ENCODE peak calls at places on chromosome 18, in six cellular contexts. A, H, O, K, U and Z are unnamed samples.

GRCh38 chr18:55234366-55235093 is 275.3 kb upstream of the CCDC68 start:
- DNase-seq in A (peak; percentile 88), H (peak; percentile 78), O (peak; percentile 1), K (peak; percentile 79), U (peak; percentile 48), Z (peak; percentile 71)

GRCh38 chr18:25146113-25146512 is 205.9 kb downstream of the ZNF521 start:
- DNase-seq in A (no peak), H (no peak), O (no peak), K (no peak), U (no peak), Z (no peak)

GRCh38 chr18:65607161-65607560 is 143.7 kb upstream of the CDH7 start:
- DNase-seq in A (no peak), H (no peak), O (no peak), K (no peak), U (no peak), Z (no peak)

GRCh38 chr18:22988208-22988607 is 55.1 kb downstream of the RBBP8 start:
- DNase-seq in A (no peak), H (no peak), O (no peak), K (no peak), U (no peak), Z (no peak)

GRCh38 chr18:35811896-35812295 is 160.6 kb upstream of the RMP24 start:
- DNase-seq in A (no peak), H (no peak), O (no peak), K (no peak), U (no peak), Z (no peak)

GRCh38 chr18:65093341-65093740 is 657.5 kb upstream of the CDH7 start:
- DNase-seq in A (no peak), H (no peak), O (no peak), K (no peak), U (no peak), Z (no peak)

GRCh38 chr18:13394794-13395193 is 176.2 kb downstream of the LDLRAD4 start:
- DNase-seq in A (no peak), H (no peak), O (no peak), K (no peak), U (no peak), Z (no peak)

GRCh38 chr18:3447035-3447894 is 2.7 kb upstream of the TGIF1 start:
- DNase-seq in A (peak; percentile 88), H (peak; percentile 26), O (no peak), K (peak; percentile 62), U (no peak), Z (no peak)

GRCh38 chr18:54737986-54738385 is 90.3 kb upstream of the RAB27B start:
- DNase-seq in A (peak; percentile 35), H (no peak), O (no peak), K (peak; percentile 81), U (no peak), Z (no peak)

GRCh38 chr18:77632738-77633137 is 383.1 kb downstream of the GALR1 start:
- DNase-seq in A (no peak), H (no peak), O (no peak), K (no peak), U (no peak), Z (no peak)

GRCh38 chr18:10119991-10120390 is 206.2 kb downstream of the VAPA start:
- DNase-seq in A (no peak), H (no peak), O (no peak), K (no peak), U (no peak), Z (no peak)

GRCh38 chr18:6714027-6714426 is 15.5 kb upstream of the ARHGAP28 start:
- DNase-seq in A (no peak), H (no peak), O (no peak), K (no peak), U (no peak), Z (no peak)

DNA sequence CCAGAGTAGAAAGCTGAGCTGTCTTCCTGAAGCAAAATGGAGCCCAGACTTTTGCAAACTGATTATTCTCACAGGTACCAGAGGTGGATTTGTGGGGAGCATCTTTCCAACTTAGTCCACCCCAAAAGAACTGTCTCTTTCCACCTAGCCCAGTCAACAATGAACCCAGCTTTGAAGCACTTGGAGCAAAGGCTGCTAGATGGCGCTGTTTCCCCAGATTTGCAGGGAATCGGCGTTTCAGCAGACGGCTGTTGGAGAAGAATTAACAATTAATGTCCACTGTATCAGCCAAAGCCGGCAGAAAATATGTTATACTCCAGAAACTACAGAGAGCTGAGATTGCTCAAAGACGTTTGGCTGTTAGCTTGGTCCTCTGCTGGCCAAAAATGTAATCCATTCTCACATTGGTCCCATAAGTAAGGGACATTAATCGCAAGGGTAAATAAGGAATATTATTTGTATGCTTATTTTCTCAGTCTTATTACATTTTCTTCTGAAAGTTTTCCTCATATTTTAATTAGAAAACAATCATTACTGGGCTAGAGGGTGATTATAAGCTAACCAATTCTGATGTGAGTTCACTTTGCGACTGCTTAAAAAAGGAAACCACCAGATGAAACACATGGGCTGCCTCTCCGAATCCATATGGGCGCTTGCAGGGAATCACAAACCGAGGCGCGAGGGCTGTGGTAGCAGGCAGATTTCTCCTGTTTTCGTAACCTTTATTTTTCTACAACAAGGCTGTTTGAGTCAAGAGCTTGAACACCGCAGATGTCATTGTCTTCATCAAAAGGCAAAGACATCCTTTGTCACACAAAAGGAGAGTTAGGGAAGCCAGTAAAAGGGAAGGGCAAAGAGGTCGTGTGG is 423.9 kb upstream of the MEX3C start:
- DNase-seq in A (peak; percentile 86), H (peak; percentile 47), O (no peak), K (no peak), U (no peak), Z (peak; percentile 59)
- H3K4me1 ChIP-seq in A (peaks cover 3% of the 10 kb centered on the region), H (no peaks in the 10 kb centered on the region), O (no peaks in the 10 kb centered on the region), K (no peaks in the 10 kb centered on the region), U (no peaks in the 10 kb centered on the region), Z (no peaks in the 10 kb centered on the region)

GRCh38 chr18:80149667-80150066 is 40.6 kb downstream of the ADNP2 start:
- DNase-seq in A (no peak), H (no peak), O (no peak), K (no peak), U (no peak), Z (no peak)
- H3K4me3 ChIP-seq in A (no peak overlapping the region), H (no peak overlapping the region), O (no peak overlapping the region), K (no peak overlapping the region), U (no peak overlapping the region), Z (no peak overlapping the region)

DNA sequence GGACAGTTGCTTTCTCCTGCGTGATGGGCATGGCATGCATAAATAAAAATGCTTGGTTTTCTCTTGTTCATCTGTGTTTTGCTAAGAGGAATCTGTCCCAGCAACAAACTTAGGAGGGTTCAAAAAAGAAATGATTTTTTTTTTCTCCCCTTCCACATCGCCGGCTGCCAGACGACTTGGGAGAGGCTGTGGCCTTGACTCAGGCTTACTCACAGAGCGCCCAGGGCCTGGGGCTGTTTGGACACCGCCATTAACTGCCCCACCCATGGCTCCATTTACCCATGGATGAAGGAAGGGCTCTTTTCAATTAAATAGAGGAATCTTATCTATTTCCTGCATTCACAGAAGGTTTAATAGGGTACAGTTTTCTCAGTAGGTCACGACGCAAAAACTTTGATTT is 22.3 kb upstream of the SERPINB5 start:
- DNase-seq in A (no peak), H (no peak), O (no peak), K (no peak), U (no peak), Z (no peak)
- H3K4me1 ChIP-seq in A (peaks cover 6% of the 10 kb centered on the region), H (no peaks in the 10 kb centered on the region), O (no peaks in the 10 kb centered on the region), K (no peaks in the 10 kb centered on the region), U (no peaks in the 10 kb centered on the region), Z (no peaks in the 10 kb centered on the region)

GRCh38 chr18:79681484-79682387 is 2.1 kb downstream of the CTDP1 start:
- DNase-seq in A (no peak), H (no peak), O (peak; percentile 69), K (no peak), U (peak; percentile 69), Z (no peak)
- H3K4me3 ChIP-seq in A (no peak overlapping the region), H (no peak overlapping the region), O (peak overlapping the region; percentile 75), K (no peak overlapping the region), U (peak overlapping the region; percentile 98), Z (no peak overlapping the region)